ENCODE peak calls at places on chromosome 9, in nine cellular contexts. Q is WERI-Rb-1; B is cardiac muscle cell; Z is CD8-positive, alpha-beta memory T cell; G is endodermal cell; E is brain microvascular endothelial cell; C is mesenchymal stem cell; L is aorta; D is RWPE1. T is an unnamed sample.

GRCh38 chr9:77011973-77012817 is 7.3 kb upstream of the FOXB2 start:
- DNase-seq in Q (peak; percentile 75), B (peak; percentile 65), Z (peak; percentile 34), G (peak; percentile 97), E (peak; percentile 17), C (peak; percentile 37), L (peak; percentile 67), D (no peak), T (peak; percentile 8)

GRCh38 chr9:126474201-126474765 is 139.4 kb upstream of the LMX1B start:
- DNase-seq in Q (no peak), B (peak; percentile 33), Z (no peak), G (no peak), E (peak; percentile 53), C (peak; percentile 12), L (peak; percentile 23), D (peak; percentile 67), T (no peak)

GRCh38 chr9:111752455-111752854 is 42.3 kb downstream of the SHOC1 start:
- DNase-seq in Q (no peak), B (peak; percentile 13), Z (no peak), G (no peak), E (no peak), C (no peak), L (no peak), D (no peak), T (no peak)

GRCh38 chr9:22136446-22137140 is 127.5 kb upstream of the CDKN2B start:
- DNase-seq in Q (no peak), B (peak; percentile 82), Z (no peak), G (no peak), E (peak; percentile 93), C (peak; percentile 83), L (no peak), D (peak; percentile 44), T (no peak)

GRCh38 chr9:22693151-22693550 is 246.5 kb downstream of the DMRTA1 start:
- DNase-seq in Q (no peak), B (no peak), Z (no peak), G (no peak), E (no peak), C (no peak), L (no peak), D (no peak), T (no peak)

GRCh38 chr9:78879324-78880100 is 582.6 kb downstream of the PSAT1 start:
- DNase-seq in Q (no peak), B (no peak), Z (no peak), G (no peak), E (no peak), C (no peak), L (no peak), D (no peak), T (no peak)

GRCh38 chr9:69323886-69324285 is 1.1 kb upstream of the ENTREP1 start:
- DNase-seq in Q (no peak), B (no peak), Z (no peak), G (no peak), E (no peak), C (no peak), L (no peak), D (no peak), T (no peak)

GRCh38 chr9:36142510-36143161 is 6.1 kb downstream of the GLIPR2 start:
- DNase-seq in Q (no peak), B (no peak), Z (no peak), G (no peak), E (no peak), C (peak; percentile 60), L (no peak), D (no peak), T (no peak)

GRCh38 chr9:3893519-3893918 is 367.7 kb upstream of the RFX3 start:
- DNase-seq in Q (no peak), B (no peak), Z (no peak), G (no peak), E (no peak), C (no peak), L (no peak), D (no peak), T (no peak)

GRCh38 chr9:132504452-132504851 is 78.0 kb upstream of the BARHL1 start:
- DNase-seq in Q (no peak), B (no peak), Z (no peak), G (no peak), E (no peak), C (no peak), L (no peak), D (no peak), T (no peak)

GRCh38 chr9:132506907-132507669 is 75.3 kb upstream of the BARHL1 start:
- DNase-seq in Q (no peak), B (no peak), Z (no peak), G (no peak), E (no peak), C (peak; percentile 3), L (no peak), D (no peak), T (no peak)

GRCh38 chr9:132503116-132503515 is 79.3 kb upstream of the BARHL1 start:
- DNase-seq in Q (no peak), B (no peak), Z (no peak), G (no peak), E (no peak), C (no peak), L (no peak), D (no peak), T (no peak)

GRCh38 chr9:132507670-132508469 is 74.5 kb upstream of the BARHL1 start:
- DNase-seq in Q (peak; percentile 89), B (peak; percentile 79), Z (peak; percentile 53), G (peak; percentile 93), E (peak; percentile 72), C (peak; percentile 69), L (peak; percentile 65), D (peak; percentile 95), T (peak; percentile 44)

DNA sequence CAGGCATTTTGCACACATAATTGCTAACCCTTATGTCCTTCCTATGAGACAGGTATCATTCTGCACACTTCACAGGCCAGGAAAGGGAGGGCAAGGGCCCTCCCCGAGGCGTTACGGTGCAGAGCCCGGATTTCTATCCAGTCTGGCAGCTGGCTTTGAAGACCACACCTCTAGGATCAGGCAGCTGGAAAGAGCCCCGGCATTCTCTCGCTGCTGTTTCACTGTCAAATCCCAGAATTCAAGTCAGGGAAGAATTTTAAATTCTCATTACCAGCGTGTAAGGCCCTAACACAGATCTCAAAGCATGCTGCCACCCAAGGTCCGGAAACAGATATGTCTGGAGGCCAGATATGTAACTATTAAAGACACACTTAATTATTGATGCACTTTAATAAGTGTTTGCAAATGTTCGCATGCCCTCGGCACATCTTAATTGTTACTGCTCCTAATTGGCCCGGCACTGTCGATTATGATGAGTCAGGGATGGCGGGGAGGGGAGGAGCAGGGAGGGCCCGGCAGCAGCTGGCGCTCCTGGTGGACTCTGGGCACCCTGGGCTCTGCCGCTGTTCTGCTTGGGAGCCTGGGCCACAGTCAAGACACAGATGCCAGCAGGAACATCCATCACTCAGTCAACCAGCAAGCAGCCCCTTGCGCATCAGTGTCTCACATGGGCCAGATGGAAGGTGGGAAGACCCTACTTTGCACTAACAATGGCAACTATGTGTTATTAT is 76.3 kb upstream of the BARHL1 start:
- DNase-seq in Q (no peak), B (no peak), Z (no peak), G (no peak), E (no peak), C (no peak), L (no peak), D (no peak), T (no peak)
- H3K27ac ChIP-seq in Q (no peak overlapping the region), B (no peak overlapping the region), Z (no peak overlapping the region), G (no peak overlapping the region), E (no peak overlapping the region), C (no peak overlapping the region), L (no peak overlapping the region), D (no peak overlapping the region), T (no peak overlapping the region)

GRCh38 chr9:33129251-33129885 is 37.8 kb downstream of the B4GALT1 start:
- DNase-seq in Q (no peak), B (no peak), Z (no peak), G (no peak), E (no peak), C (no peak), L (no peak), D (no peak), T (no peak)
- H3K27ac ChIP-seq in Q (no peak overlapping the region), B (peak overlapping the region; percentile 84), Z (no peak overlapping the region), G (no peak overlapping the region), E (no peak overlapping the region), C (no peak overlapping the region), L (no peak overlapping the region), D (peak overlapping the region; percentile 86), T (no peak overlapping the region)

GRCh38 chr9:98409637-98410173 is 154.3 kb upstream of the TBC1D2 start:
- DNase-seq in Q (no peak), B (peak; percentile 19), Z (no peak), G (no peak), E (no peak), C (no peak), L (no peak), D (no peak), T (no peak)
- H3K27ac ChIP-seq in Q (no peak overlapping the region), B (no peak overlapping the region), Z (no peak overlapping the region), G (no peak overlapping the region), E (no peak overlapping the region), C (no peak overlapping the region), L (no peak overlapping the region), D (no peak overlapping the region), T (no peak overlapping the region)

DNA sequence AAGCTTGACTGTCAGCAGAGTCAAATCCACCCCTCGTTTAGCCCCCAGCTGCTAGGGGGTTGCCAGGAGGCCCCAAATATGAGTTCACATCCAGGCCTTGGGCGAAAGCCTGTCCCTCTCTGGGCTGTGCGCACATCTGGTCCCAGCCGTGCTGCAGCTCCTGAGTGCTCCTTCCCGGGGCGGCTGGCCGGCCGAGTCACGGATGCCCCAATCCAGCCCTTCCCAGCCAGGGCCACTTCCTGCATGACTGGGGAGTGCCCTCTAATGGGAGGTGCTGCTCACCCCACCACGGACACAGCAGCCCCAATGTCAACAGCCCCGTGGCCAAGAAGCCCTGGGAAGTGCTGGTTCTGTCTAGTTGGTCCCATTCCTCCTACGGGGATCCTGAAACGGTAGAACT is 103.5 kb upstream of the FCN2 start:
- DNase-seq in Q (no peak), B (no peak), Z (no peak), G (no peak), E (no peak), C (no peak), L (no peak), D (no peak), T (no peak)
- H3K27ac ChIP-seq in Q (no peak overlapping the region), B (no peak overlapping the region), Z (no peak overlapping the region), G (no peak overlapping the region), E (no peak overlapping the region), C (no peak overlapping the region), L (no peak overlapping the region), D (peak overlapping the region; percentile 66), T (no peak overlapping the region)